ENCODE peak calls at places on chromosomes 1 and 21, in four cellular contexts. W is H1, R is GM12878, P is HepG2. Y is an unnamed sample.

GRCh38 chr21:42837421-42838211 is 41.7 kb downstream of the WDR4 start:
- DNase-seq in W (peak; percentile 60), P (no peak), R (no peak), Y (no peak)

GRCh38 chr21:28773036-28773435 is 219.6 kb downstream of the LTN1 start:
- DNase-seq in W (no peak), R (no peak), P (no peak), Y (no peak)

GRCh38 chr1:35876988-35877387 is 6.0 kb upstream of the AGO1 start:
- DNase-seq in P (no peak), W (peak; percentile 62), R (no peak), Y (no peak)

GRCh38 chr1:203361843-203362524 is 11.1 kb upstream of the FMOD start:
- DNase-seq in R (no peak), P (no peak), W (no peak), Y (no peak)

GRCh38 chr1:169031566-169032224 is 74.8 kb upstream of the ATP1B1 start:
- DNase-seq in W (no peak), R (no peak), P (no peak), Y (no peak)

GRCh38 chr21:40507978-40508377 is 339.0 kb downstream of the DSCAM start:
- DNase-seq in R (no peak), P (peak; percentile 55), W (no peak), Y (no peak)

GRCh38 chr1:66239834-66240233 is 294.1 kb upstream of the SGIP1 start:
- DNase-seq in R (no peak), W (no peak), P (no peak), Y (no peak)

GRCh38 chr1:17668638-17669175 is 86.4 kb upstream of the ACTL8 start:
- DNase-seq in P (no peak), W (no peak), R (no peak), Y (no peak)

GRCh38 chr1:240854367-240854766 is 242.4 kb upstream of the GREM2 start:
- DNase-seq in R (no peak), W (no peak), P (no peak), Y (no peak)

GRCh38 chr1:119488216-119488615 is 18.8 kb upstream of the HSD3B1 start:
- DNase-seq in P (no peak), R (no peak), W (no peak), Y (no peak)

GRCh38 chr1:41622402-41622801 is 137.9 kb upstream of the EDN2 start:
- DNase-seq in R (no peak), W (no peak), P (no peak), Y (no peak)

GRCh38 chr1:218211241-218211640 is 73.9 kb upstream of the RRP15 start:
- DNase-seq in R (no peak), P (no peak), W (no peak), Y (no peak)

GRCh38 chr1:2877391-2877790 is 75.9 kb upstream of the TTC34 start:
- DNase-seq in R (no peak), W (no peak), P (no peak), Y (no peak)

GRCh38 chr1:22039594-22040347 is 12.7 kb upstream of the CDC42 start:
- DNase-seq in P (no peak), R (peak; percentile 97), W (no peak), Y (peak; percentile 54)

GRCh38 chr21:35927262-35927661 is 133.1 kb downstream of the SETD4 start:
- DNase-seq in R (no peak), P (no peak), W (no peak), Y (no peak)

GRCh38 chr21:27743971-27744564 is 777.2 kb upstream of the ADAMTS5 start:
- DNase-seq in R (no peak), W (no peak), P (no peak), Y (no peak)

GRCh38 chr1:37995773-37996379 is 6.1 kb upstream of the SF3A3 start:
- DNase-seq in W (peak; percentile 89), P (no peak), R (no peak), Y (no peak)

GRCh38 chr1:226425431-226426031 is 17.6 kb upstream of the PARP1 start:
- DNase-seq in W (no peak), P (no peak), R (no peak), Y (no peak)

GRCh38 chr1:203932559-203932958 is 71.2 kb downstream of the SNRPE start:
- DNase-seq in W (no peak), R (no peak), P (no peak), Y (no peak)

GRCh38 chr1:160837558-160838205 is 25.0 kb downstream of the CD244 start:
- DNase-seq in R (peak; percentile 78), W (no peak), P (no peak), Y (peak; percentile 33)

GRCh38 chr21:35303085-35303484 is 254.0 kb upstream of the RUNX1 start:
- DNase-seq in W (no peak), R (no peak), P (no peak), Y (no peak)

GRCh38 chr1:186750250-186750649 is 70.0 kb upstream of the PTGS2 start:
- DNase-seq in R (no peak), W (no peak), P (no peak), Y (no peak)

GRCh38 chr1:220680085-220680687 is 10.0 kb upstream of the C1orf115 start:
- DNase-seq in R (no peak), P (peak; percentile 42), W (no peak), Y (peak; percentile 54)

GRCh38 chr1:35857830-35858229 is 25.2 kb upstream of the AGO1 start:
- DNase-seq in R (no peak), W (no peak), P (no peak), Y (peak; percentile 47)

GRCh38 chr1:81004011-81004410 is 796.7 kb upstream of the ADGRL2 start:
- DNase-seq in W (no peak), R (no peak), P (no peak), Y (no peak)

GRCh38 chr1:45490121-45490622 is 791 bp downstream of the TESK2 start:
- DNase-seq in P (no peak), W (no peak), R (no peak), Y (no peak)

GRCh38 chr1:12447301-12447700 is 170.7 kb downstream of the DHRS3 start:
- DNase-seq in P (no peak), R (no peak), W (no peak), Y (no peak)

GRCh38 chr1:212667223-212668139 is 32.2 kb downstream of the BATF3 start:
- DNase-seq in R (no peak), P (peak; percentile 42), W (peak; percentile 38), Y (peak; percentile 71)

DNA sequence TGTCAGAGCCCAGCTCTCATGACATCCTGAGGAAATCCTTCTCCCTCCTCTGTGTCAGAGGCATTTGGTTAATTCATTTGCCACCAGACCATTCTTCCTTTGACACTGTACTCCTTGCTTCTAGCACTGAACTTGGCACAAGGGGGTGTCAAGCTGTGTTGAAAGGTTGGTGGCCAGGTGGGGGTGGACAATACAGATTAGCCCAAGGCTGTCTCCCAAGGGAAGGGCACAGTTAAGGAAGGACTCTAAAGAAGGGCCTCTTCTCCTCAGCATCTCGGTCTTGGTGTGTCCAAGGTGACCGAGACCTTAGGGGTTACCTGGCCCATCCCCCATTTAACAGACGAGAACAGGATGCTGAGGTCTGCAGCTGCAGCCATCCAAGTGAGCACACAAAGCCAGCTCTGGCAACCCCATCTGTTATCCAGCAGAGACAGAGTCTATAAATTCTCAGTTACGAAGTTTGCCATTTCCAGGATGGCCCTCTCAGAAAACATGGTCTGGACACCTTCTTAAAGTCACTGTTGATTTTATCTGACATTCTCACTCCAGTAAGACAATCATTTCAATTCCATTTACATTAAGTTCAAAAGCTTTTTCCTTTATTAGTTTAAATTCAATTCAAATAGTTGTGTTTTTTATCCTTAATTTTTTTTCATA is 125.4 kb downstream of the DMRTB1 start:
- DNase-seq in W (no peak), P (no peak), R (no peak), Y (no peak)
- TF ChIP-seq YY1 in W (no peak), P (no peak), R (no peak), Y (no peak)

DNA sequence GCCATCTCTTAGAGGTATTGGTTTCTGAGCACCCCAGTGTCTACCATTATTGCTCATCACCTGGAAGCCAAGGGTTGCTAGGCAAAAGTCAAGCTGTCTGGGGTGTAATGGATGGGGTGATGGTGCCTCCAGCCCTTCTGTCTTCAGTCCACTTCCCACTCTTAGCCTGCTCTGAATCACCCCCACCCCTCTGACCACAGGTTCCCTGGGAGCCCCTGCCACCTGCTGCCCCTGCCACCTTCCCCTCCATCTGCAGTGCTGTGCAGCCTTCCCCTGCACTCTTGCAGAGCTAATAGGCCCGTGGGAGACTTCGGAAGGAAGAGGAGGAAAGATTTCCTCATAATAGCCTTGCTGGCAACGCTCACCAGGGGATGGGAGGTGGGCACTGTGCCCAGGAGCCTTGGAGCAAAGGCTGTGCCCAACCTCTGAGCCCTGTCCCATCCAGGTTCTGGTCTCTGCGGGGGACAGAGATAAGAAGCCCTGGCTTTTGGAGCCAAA is 35.5 kb downstream of the CAPN2 start:
- DNase-seq in R (no peak), W (no peak), P (no peak), Y (no peak)
- H3K4me3 ChIP-seq in R (no peak overlapping the region), W (no peak overlapping the region), P (no peak overlapping the region), Y (no peak overlapping the region)

GRCh38 chr1:54274881-54275280 is 74.9 kb downstream of the MRPL37 start:
- DNase-seq in W (no peak), R (no peak), P (no peak), Y (no peak)
- TF ChIP-seq SUZ12 in W (no peak), R (no peak), P (no peak), Y (no peak)

DNA sequence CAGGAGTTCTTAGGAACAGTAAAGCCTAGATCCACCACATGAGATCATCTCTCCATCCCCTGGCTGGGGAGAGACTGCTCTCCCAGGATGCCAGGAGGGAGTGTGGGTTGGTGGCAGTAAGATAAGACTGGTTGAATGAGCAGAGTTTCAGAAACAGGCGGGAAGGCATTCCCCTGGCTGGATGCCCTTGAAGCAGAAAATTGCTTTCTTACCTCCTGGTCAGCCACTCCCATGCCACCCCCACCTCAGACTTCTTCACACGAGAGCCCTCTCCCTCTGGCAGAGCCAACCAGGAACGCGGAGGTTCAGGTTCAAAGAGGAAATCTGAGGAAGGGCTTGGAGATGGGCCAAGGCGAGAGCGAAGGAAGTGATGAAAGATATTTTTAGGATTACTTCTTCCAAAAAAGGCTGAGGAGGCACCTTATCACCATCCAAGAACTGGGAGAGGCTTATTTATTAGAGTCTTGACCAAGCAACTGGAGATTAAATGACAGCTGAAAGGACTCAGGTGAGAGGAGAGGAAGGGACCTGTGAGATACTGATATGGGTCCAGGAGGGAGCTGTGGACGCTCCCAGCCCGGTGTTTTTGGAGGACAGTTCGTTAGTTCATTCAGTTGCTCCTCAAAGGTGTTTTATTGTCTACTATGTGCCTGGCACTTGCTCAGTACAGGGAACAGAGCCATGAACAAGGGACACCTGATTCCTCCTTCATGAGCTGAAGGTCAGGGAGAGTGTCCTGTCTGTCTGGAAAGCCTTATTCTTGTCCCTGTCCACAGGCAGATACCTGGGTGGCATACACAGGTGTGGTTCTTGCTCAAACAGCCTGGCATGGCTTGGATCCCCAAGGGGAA is 18.9 kb upstream of the SLC26A9 start:
- DNase-seq in R (no peak), P (no peak), W (no peak), Y (no peak)
- TF ChIP-seq YY1 in R (no peak), P (no peak), W (no peak), Y (no peak)